ENCODE peak calls at places on chromosomes 1 and 21, in five cellular contexts. One of them, this sample, is unnamed.

GRCh38 chr1:168567568-168567967 is 8.8 kb upstream of the XCL1 start:
- DNase-seq in GM23248: no peak
- DNase-seq in activated CD8-positive, alpha-beta memory T cell treated with anti-CD3 and anti-CD28 coated beads for 48 hours: no peak
- DNase-seq in AG04450: no peak
- DNase-seq in SHP77: no peak
- DNase-seq in this sample: no peak

GRCh38 chr1:107963601-107964396 is 1.2 kb downstream of the VAV3 start:
- DNase-seq in GM23248: peak
- DNase-seq in activated CD8-positive, alpha-beta memory T cell treated with anti-CD3 and anti-CD28 coated beads for 48 hours: peak
- DNase-seq in AG04450: no peak
- DNase-seq in SHP77: no peak
- DNase-seq in this sample: no peak

GRCh38 chr1:154733621-154734020 is 125.6 kb upstream of the ADAR start:
- DNase-seq in GM23248: no peak
- DNase-seq in activated CD8-positive, alpha-beta memory T cell treated with anti-CD3 and anti-CD28 coated beads for 48 hours: no peak
- DNase-seq in AG04450: no peak
- DNase-seq in SHP77: no peak
- DNase-seq in this sample: no peak

GRCh38 chr1:30599721-30600120 is 123.7 kb downstream of the MATN1 start:
- DNase-seq in GM23248: no peak
- DNase-seq in activated CD8-positive, alpha-beta memory T cell treated with anti-CD3 and anti-CD28 coated beads for 48 hours: no peak
- DNase-seq in AG04450: no peak
- DNase-seq in SHP77: no peak
- DNase-seq in this sample: no peak

GRCh38 chr1:101567582-101568189 is 330.9 kb downstream of the S1PR1 start:
- DNase-seq in GM23248: peak
- DNase-seq in activated CD8-positive, alpha-beta memory T cell treated with anti-CD3 and anti-CD28 coated beads for 48 hours: peak
- DNase-seq in AG04450: no peak
- DNase-seq in SHP77: no peak
- DNase-seq in this sample: peak

GRCh38 chr1:225454733-225455132 is 26.9 kb upstream of the LBR start:
- DNase-seq in GM23248: peak
- DNase-seq in activated CD8-positive, alpha-beta memory T cell treated with anti-CD3 and anti-CD28 coated beads for 48 hours: peak
- DNase-seq in AG04450: no peak
- DNase-seq in SHP77: no peak
- DNase-seq in this sample: peak

GRCh38 chr21:37210017-37210593 is 57.0 kb downstream of the VPS26C start:
- DNase-seq in GM23248: no peak
- DNase-seq in activated CD8-positive, alpha-beta memory T cell treated with anti-CD3 and anti-CD28 coated beads for 48 hours: no peak
- DNase-seq in AG04450: no peak
- DNase-seq in SHP77: no peak
- DNase-seq in this sample: no peak

GRCh38 chr1:182038220-182038619 is 23.3 kb downstream of the ZNF648 start:
- DNase-seq in GM23248: no peak
- DNase-seq in activated CD8-positive, alpha-beta memory T cell treated with anti-CD3 and anti-CD28 coated beads for 48 hours: no peak
- DNase-seq in AG04450: no peak
- DNase-seq in SHP77: no peak
- DNase-seq in this sample: no peak

GRCh38 chr1:30795026-30795425 is 37.5 kb upstream of the LAPTM5 start:
- DNase-seq in GM23248: no peak
- DNase-seq in activated CD8-positive, alpha-beta memory T cell treated with anti-CD3 and anti-CD28 coated beads for 48 hours: no peak
- DNase-seq in AG04450: no peak
- DNase-seq in SHP77: no peak
- DNase-seq in this sample: no peak

GRCh38 chr1:110255388-110255787 is 45.3 kb downstream of the KCNC4 start:
- DNase-seq in GM23248: no peak
- DNase-seq in activated CD8-positive, alpha-beta memory T cell treated with anti-CD3 and anti-CD28 coated beads for 48 hours: no peak
- DNase-seq in AG04450: no peak
- DNase-seq in SHP77: no peak
- DNase-seq in this sample: peak

GRCh38 chr1:169240449-169241242 is 127.0 kb downstream of the NME7 start:
- DNase-seq in GM23248: peak
- DNase-seq in activated CD8-positive, alpha-beta memory T cell treated with anti-CD3 and anti-CD28 coated beads for 48 hours: no peak
- DNase-seq in AG04450: no peak
- DNase-seq in SHP77: no peak
- DNase-seq in this sample: no peak

GRCh38 chr1:246184503-246184902 is 322.6 kb downstream of the SMYD3 start:
- DNase-seq in GM23248: no peak
- DNase-seq in activated CD8-positive, alpha-beta memory T cell treated with anti-CD3 and anti-CD28 coated beads for 48 hours: no peak
- DNase-seq in AG04450: no peak
- DNase-seq in SHP77: no peak
- DNase-seq in this sample: no peak

GRCh38 chr1:246947255-246947654 is 15.5 kb upstream of the AHCTF1 start:
- DNase-seq in GM23248: peak
- DNase-seq in activated CD8-positive, alpha-beta memory T cell treated with anti-CD3 and anti-CD28 coated beads for 48 hours: no peak
- DNase-seq in AG04450: no peak
- DNase-seq in SHP77: no peak
- DNase-seq in this sample: no peak

GRCh38 chr1:27605796-27606707 is 2.1 kb upstream of the AHDC1 start:
- DNase-seq in GM23248: peak
- DNase-seq in activated CD8-positive, alpha-beta memory T cell treated with anti-CD3 and anti-CD28 coated beads for 48 hours: no peak
- DNase-seq in AG04450: peak
- DNase-seq in SHP77: peak
- DNase-seq in this sample: no peak

GRCh38 chr1:31768939-31769704 is 5.0 kb upstream of the ADGRB2 start:
- DNase-seq in GM23248: no peak
- DNase-seq in activated CD8-positive, alpha-beta memory T cell treated with anti-CD3 and anti-CD28 coated beads for 48 hours: no peak
- DNase-seq in AG04450: no peak
- DNase-seq in SHP77: no peak
- DNase-seq in this sample: no peak

GRCh38 chr1:31152181-31152768 is 86.8 kb upstream of the PUM1 start:
- DNase-seq in GM23248: peak
- DNase-seq in activated CD8-positive, alpha-beta memory T cell treated with anti-CD3 and anti-CD28 coated beads for 48 hours: no peak
- DNase-seq in AG04450: peak
- DNase-seq in SHP77: no peak
- DNase-seq in this sample: no peak

This sample was measured in NCI-H774.